ENCODE peak calls at places on chromosomes 6 and 20, in six cellular contexts. Q, J, Y, R, M and X are unnamed samples. For H3K9me3 and H3K4me1, the result is how much of the 10 kb centered on the place peaks cover.

GRCh38 chr6:26157150-26157837 is 70.1 kb downstream of the HFE start:
- DNase-seq in Q (peak), J (peak), Y (peak), R (peak), M (peak), X (peak)

GRCh38 chr20:53883098-53883762 is 187.2 kb downstream of the BCAS1 start:
- DNase-seq in Q (no peak), J (no peak), Y (no peak), R (no peak), M (no peak), X (no peak)

GRCh38 chr20:16541226-16541625 is 32.0 kb downstream of the KIF16B start:
- DNase-seq in Q (no peak), J (no peak), Y (peak), R (peak), M (peak), X (no peak)

GRCh38 chr20:63363013-63363957 is 2.1 kb upstream of the CHRNA4 start:
- DNase-seq in Q (no peak), J (no peak), Y (no peak), R (no peak), M (no peak), X (no peak)

GRCh38 chr20:20668639-20669038 is 43.8 kb downstream of the RALGAPA2 start:
- DNase-seq in Q (no peak), J (no peak), Y (no peak), R (no peak), M (no peak), X (peak)

GRCh38 chr6:33147807-33148666 is 44.2 kb downstream of the COL11A2 start:
- DNase-seq in Q (no peak), J (no peak), Y (peak), R (peak), M (no peak), X (peak)

GRCh38 chr6:47681201-47681990 is 17.0 kb upstream of the ADGRF4 start:
- DNase-seq in Q (no peak), J (no peak), Y (no peak), R (no peak), M (no peak), X (no peak)

GRCh38 chr6:132763269-132763668 is 5.6 kb upstream of the VNN2 start:
- DNase-seq in Q (no peak), J (peak), Y (no peak), R (peak), M (no peak), X (no peak)

GRCh38 chr6:44298055-44298803 is 14.9 kb downstream of the AARS2 start:
- DNase-seq in Q (no peak), J (no peak), Y (no peak), R (no peak), M (no peak), X (no peak)

GRCh38 chr6:147448775-147449174 is 59.7 kb upstream of the SAMD5 start:
- DNase-seq in Q (no peak), J (no peak), Y (no peak), R (no peak), M (no peak), X (no peak)

GRCh38 chr20:4162766-4163165 is 147.4 kb upstream of the RNF24 start:
- DNase-seq in Q (no peak), J (no peak), Y (no peak), R (no peak), M (no peak), X (no peak)

GRCh38 chr6:79377830-79378460 is 143.5 kb upstream of the HMGN3 start:
- DNase-seq in Q (no peak), J (no peak), Y (no peak), R (peak), M (no peak), X (peak)

GRCh38 chr6:165186041-165186440 is 123.4 kb downstream of the C6orf118 start:
- DNase-seq in Q (no peak), J (no peak), Y (no peak), R (no peak), M (no peak), X (no peak)

GRCh38 chr6:43809417-43810305 is 39.6 kb downstream of the VEGFA start:
- DNase-seq in Q (no peak), J (no peak), Y (no peak), R (no peak), M (no peak), X (peak)

GRCh38 chr20:57167971-57168693 is 98.3 kb downstream of the BMP7 start:
- DNase-seq in Q (no peak), J (no peak), Y (peak), R (no peak), M (peak), X (no peak)

GRCh38 chr20:59043698-59044097 is 1.1 kb upstream of the PRELID3B start:
- DNase-seq in Q (no peak), J (no peak), Y (no peak), R (no peak), M (no peak), X (no peak)

GRCh38 chr20:19821605-19822004 is 63.5 kb downstream of the RIN2 start:
- DNase-seq in Q (no peak), J (no peak), Y (no peak), R (no peak), M (no peak), X (no peak)

GRCh38 chr6:37861452-37861851 is 41.9 kb downstream of the ZFAND3 start:
- DNase-seq in Q (no peak), J (no peak), Y (no peak), R (no peak), M (no peak), X (no peak)

GRCh38 chr20:25126630-25127029 is 44.7 kb upstream of the VSX1 start:
- DNase-seq in Q (no peak), J (no peak), Y (no peak), R (no peak), M (no peak), X (no peak)

GRCh38 chr6:128370072-128370471 is 150.3 kb downstream of the PTPRK start:
- DNase-seq in Q (no peak), J (no peak), Y (no peak), R (no peak), M (no peak), X (no peak)

GRCh38 chr6:146029573-146030184 is 817 bp downstream of the GRM1 start:
- DNase-seq in Q (no peak), J (no peak), Y (no peak), R (no peak), M (no peak), X (no peak)

GRCh38 chr20:62083312-62083711 is 17.6 kb upstream of the TAF4 start:
- DNase-seq in Q (no peak), J (no peak), Y (no peak), R (no peak), M (no peak), X (no peak)

GRCh38 chr6:328184-328670 is 35.9 kb downstream of the DUSP22 start:
- DNase-seq in Q (peak), J (no peak), Y (no peak), R (peak), M (no peak), X (no peak)

GRCh38 chr20:63651942-63652191 is 1.4 kb downstream of the STMN3 start:
- DNase-seq in Q (no peak), J (no peak), Y (no peak), R (no peak), M (no peak), X (no peak)

GRCh38 chr6:75750925-75751324 is 1.9 kb downstream of the MYO6 start:
- DNase-seq in Q (no peak), J (no peak), Y (no peak), R (no peak), M (no peak), X (no peak)

GRCh38 chr6:75751443-75751842 is 2.4 kb downstream of the MYO6 start:
- DNase-seq in Q (no peak), J (no peak), Y (no peak), R (no peak), M (no peak), X (no peak)

GRCh38 chr6:75747985-75748742 is 875 bp upstream of the MYO6 start:
- DNase-seq in Q (no peak), J (no peak), Y (peak), R (no peak), M (no peak), X (no peak)

GRCh38 chr6:75747371-75747984 is 1.6 kb upstream of the MYO6 start:
- DNase-seq in Q (no peak), J (no peak), Y (no peak), R (no peak), M (no peak), X (no peak)

GRCh38 chr6:75748743-75749538 is at the start of gene MYO6:
- DNase-seq in Q (peak), J (peak), Y (peak), R (peak), M (peak), X (peak)
- H3K9me3 ChIP-seq in Q (under half), J (under half), Y (under half), R (under half), M (under half), X (under half)

GRCh38 chr6:11491998-11492397 is 45.6 kb upstream of the TMEM170B start:
- DNase-seq in Q (no peak), J (no peak), Y (no peak), R (no peak), M (no peak), X (no peak)

GRCh38 chr6:11495565-11496145 is 41.9 kb upstream of the TMEM170B start:
- DNase-seq in Q (no peak), J (no peak), Y (no peak), R (no peak), M (no peak), X (no peak)

GRCh38 chr6:11494786-11495564 is 42.6 kb upstream of the TMEM170B start:
- DNase-seq in Q (no peak), J (no peak), Y (no peak), R (no peak), M (no peak), X (peak)

GRCh38 chr6:11492444-11493300 is 44.9 kb upstream of the TMEM170B start:
- DNase-seq in Q (no peak), J (no peak), Y (no peak), R (no peak), M (no peak), X (peak)

GRCh38 chr6:11493979-11494378 is 43.6 kb upstream of the TMEM170B start:
- DNase-seq in Q (no peak), J (no peak), Y (no peak), R (no peak), M (no peak), X (no peak)
- H3K4me1 ChIP-seq in Q (under half), J (under half), Y (under half), R (under half), M (under half), X (under half)

DNA sequence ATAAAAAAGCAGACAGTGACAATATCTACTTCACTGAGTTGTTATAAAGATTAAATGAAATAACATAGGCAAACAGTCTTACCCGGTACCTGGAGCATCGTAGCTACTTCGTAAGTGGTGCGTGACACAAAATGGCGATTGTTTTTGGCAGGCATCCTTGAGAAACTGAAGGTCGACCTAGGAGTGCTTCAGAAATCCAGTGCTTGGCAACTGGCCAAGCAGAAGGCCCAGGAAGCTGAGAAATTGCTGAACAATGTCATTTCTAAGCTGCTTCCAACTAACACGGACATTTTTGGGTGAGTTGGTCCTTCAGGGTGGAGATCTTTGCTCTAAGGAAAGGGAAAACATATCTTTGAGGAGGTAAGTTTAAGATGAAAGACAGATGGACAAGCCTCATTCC is 4.8 kb downstream of the BPIFA2 start:
- DNase-seq in Q (no peak), J (no peak), Y (peak), R (peak), M (no peak), X (no peak)
- H3K9me3 ChIP-seq in Q (under half), J (under half), Y (under half), R (under half), M (under half), X (under half)

DNA sequence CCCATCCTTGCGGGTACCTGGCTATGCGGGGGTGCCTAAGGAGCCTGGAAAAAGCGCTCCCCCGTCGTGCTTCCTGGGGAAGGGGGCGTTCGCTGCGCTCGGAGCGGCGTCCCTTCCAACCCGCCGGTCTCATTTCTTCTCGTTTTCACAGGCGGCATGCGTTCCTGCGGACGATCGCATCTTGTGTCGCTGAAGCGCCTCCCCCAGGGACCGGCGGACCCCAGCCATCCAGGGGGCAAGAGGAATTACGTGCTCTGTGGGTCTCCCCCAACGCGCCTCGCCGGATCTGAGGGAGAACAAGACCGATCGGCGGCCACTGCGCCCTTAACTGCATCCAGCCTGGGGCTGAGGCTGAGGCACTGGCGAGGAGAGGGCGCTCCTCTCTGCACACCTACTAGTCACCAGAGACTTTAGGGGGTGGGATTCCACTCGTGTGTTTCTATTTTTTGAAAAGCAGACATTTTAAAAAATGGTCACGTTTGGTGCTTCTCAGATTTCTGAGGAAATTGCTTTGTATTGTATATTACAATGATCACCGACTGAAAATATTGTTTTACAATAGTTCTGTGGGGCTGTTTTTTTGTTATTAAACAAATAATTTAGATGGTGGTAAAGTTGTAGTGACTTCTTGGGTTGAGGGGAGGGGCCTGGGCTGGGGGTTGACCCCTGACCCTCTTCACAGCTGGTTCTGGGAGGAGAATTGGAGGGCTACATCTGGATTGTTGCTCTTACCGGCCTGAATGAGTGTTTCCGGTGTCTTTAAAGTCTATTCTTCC is 1.0 kb downstream of the ID1 start:
- DNase-seq in Q (peak), J (no peak), Y (no peak), R (no peak), M (no peak), X (peak)
- H3K4me1 ChIP-seq in Q (under half), J (under half), Y (under half), R (under half), M (half or more), X (under half)

DNA sequence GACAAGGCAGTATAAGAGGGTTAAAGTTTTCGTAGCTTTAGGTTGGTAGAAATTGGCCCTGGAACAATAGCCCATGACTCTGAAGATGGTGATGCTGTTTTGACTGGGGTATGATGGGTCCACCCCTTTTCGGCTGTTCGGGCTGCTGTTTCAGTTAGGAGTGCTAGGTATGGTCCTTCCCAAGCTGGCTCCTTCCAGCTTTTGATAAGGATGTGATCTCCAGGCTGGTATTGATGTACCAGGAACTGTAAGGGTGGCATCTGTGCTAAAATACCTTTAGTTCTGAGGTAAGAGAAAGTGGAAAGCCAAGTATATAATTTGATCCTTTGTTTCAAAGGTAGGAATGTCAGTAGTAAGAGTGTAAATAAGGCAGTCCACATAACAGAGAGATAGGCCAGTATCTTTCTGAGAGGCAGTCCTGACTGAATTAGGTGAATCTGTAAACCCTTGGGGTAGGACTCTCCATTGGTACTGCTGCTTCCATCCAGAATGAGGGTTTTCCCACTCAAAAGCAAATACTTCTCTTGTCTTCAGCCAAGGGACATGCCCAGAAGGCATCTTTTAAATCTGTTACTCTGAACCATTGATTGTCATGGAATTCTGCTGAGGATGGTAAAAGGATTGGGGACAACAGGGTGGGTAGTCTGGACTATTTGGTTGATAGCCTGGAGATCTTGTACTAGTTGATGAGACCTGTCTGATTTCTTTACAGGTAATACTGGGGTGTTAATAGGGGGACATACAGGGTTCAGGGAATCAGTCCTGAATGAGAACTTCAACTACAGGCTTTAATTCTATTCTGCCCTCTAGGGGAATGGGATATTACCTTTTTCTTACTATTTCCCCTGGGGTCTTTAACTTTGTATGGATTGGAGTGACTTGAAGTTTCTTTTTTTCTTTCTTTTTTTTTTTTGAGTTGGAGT is 6.1 kb upstream of the ZNFX1 start:
- DNase-seq in Q (no peak), J (no peak), Y (no peak), R (no peak), M (no peak), X (no peak)
- H3K9me3 ChIP-seq in Q (under half), J (half or more), Y (under half), R (under half), M (half or more), X (under half)